ENCODE peak calls at places on chromosomes 6 and 20, in six cellular contexts. X is AG08396, W is breast epithelium, P is HFF-Myc, K is NCI-H2029 treated with DMSO at 0.1 percent for 48 hours, N is A172. I is an unnamed sample.

GRCh38 chr20:10940941-10941340 is 267.1 kb upstream of the JAG1 start:
- DNase-seq in N (no peak), P (no peak), K (no peak), X (no peak), W (no peak), I (no peak)

GRCh38 chr6:11812951-11813350 is 34.3 kb upstream of the ADTRP start:
- DNase-seq in N (no peak), K (no peak), P (no peak), X (no peak), W (no peak), I (no peak)

GRCh38 chr20:48259456-48259855 is 474.2 kb upstream of the SULF2 start:
- DNase-seq in N (no peak), X (no peak), W (no peak), P (no peak), K (no peak), I (no peak)

GRCh38 chr20:58113706-58114105 is 114.7 kb downstream of the ANKRD60 start:
- DNase-seq in N (no peak), X (no peak), K (no peak), W (no peak), P (no peak), I (no peak)

GRCh38 chr20:23320317-23320716 is 30.3 kb upstream of the NXT1 start:
- DNase-seq in W (no peak), P (peak), X (no peak), K (no peak), N (no peak), I (peak)

GRCh38 chr6:33808781-33809180 is 5.0 kb upstream of the MLN start:
- DNase-seq in P (no peak), K (peak), N (no peak), W (no peak), X (no peak), I (no peak)

GRCh38 chr6:119312441-119312840 is 37.1 kb downstream of the MAN1A1 start:
- DNase-seq in P (no peak), X (no peak), K (no peak), W (no peak), N (no peak), I (no peak)

GRCh38 chr6:38346291-38347079 is 293.2 kb downstream of the BTBD9 start:
- DNase-seq in K (no peak), N (peak), X (peak), P (peak), W (no peak), I (peak)

GRCh38 chr20:25178563-25179438 is 16.7 kb upstream of the ENTPD6 start:
- DNase-seq in W (peak), P (peak), K (peak), X (peak), N (peak), I (peak)

GRCh38 chr20:25299801-25300200 is 51.9 kb downstream of the PYGB start:
- DNase-seq in N (peak), X (peak), P (no peak), W (no peak), K (no peak), I (peak)

GRCh38 chr6:2111162-2111677 is 134.2 kb downstream of the GMDS start:
- DNase-seq in N (peak), K (no peak), P (no peak), X (peak), W (no peak), I (no peak)

GRCh38 chr20:33392016-33392415 is 9.3 kb downstream of the CDK5RAP1 start:
- DNase-seq in K (no peak), N (peak), W (no peak), X (peak), P (peak), I (no peak)

GRCh38 chr6:34922177-34922663 is 33.2 kb downstream of the ANKS1A start:
- DNase-seq in X (peak), N (peak), K (peak), P (peak), W (no peak), I (peak)

GRCh38 chr20:40481337-40481736 is 207.7 kb downstream of the MAFB start:
- DNase-seq in P (peak), N (no peak), W (no peak), K (no peak), X (no peak), I (no peak)

GRCh38 chr6:2209226-2209809 is 36.1 kb downstream of the GMDS start:
- DNase-seq in P (no peak), W (peak), N (peak), K (peak), X (no peak), I (peak)

GRCh38 chr6:144978208-144978607 is 693.1 kb downstream of the UTRN start:
- DNase-seq in W (no peak), N (no peak), P (no peak), K (no peak), X (no peak), I (no peak)

GRCh38 chr6:28988536-28989415 is 16.3 kb downstream of the ZNF311 start:
- DNase-seq in X (peak), N (no peak), W (no peak), K (no peak), P (no peak), I (no peak)